ENCODE peak calls at places on chromosomes 5 and 9, in eight cellular contexts. One of them, this sample, is unnamed.

GRCh38 chr9:69951411-69951810 is 92.2 kb upstream of the MAMDC2 start:
- DNase-seq in IMR-90: peak
- DNase-seq in AG04450: peak
- DNase-seq in stimulated activated CD4-positive, alpha-beta T cell treated with anti-CD3 and anti-CD28 coated beads, Interleukin-4, amount 100 ng/mL, for 4 hours: no peak
- DNase-seq in cardiac muscle cell: no peak
- DNase-seq in psoas muscle: no peak
- DNase-seq in GM06990: no peak
- DNase-seq in effector memory CD8-positive, alpha-beta T cell: no peak
- DNase-seq in this sample: no peak

GRCh38 chr5:109901628-109901981 is 211.9 kb downstream of the MAN2A1 start:
- DNase-seq in IMR-90: no peak
- DNase-seq in AG04450: no peak
- DNase-seq in stimulated activated CD4-positive, alpha-beta T cell treated with anti-CD3 and anti-CD28 coated beads, Interleukin-4, amount 100 ng/mL, for 4 hours: no peak
- DNase-seq in cardiac muscle cell: no peak
- DNase-seq in psoas muscle: no peak
- DNase-seq in GM06990: no peak
- DNase-seq in effector memory CD8-positive, alpha-beta T cell: no peak
- DNase-seq in this sample: no peak

GRCh38 chr9:117555964-117556629 is 141.2 kb upstream of the ASTN2 start:
- DNase-seq in IMR-90: no peak
- DNase-seq in AG04450: no peak
- DNase-seq in stimulated activated CD4-positive, alpha-beta T cell treated with anti-CD3 and anti-CD28 coated beads, Interleukin-4, amount 100 ng/mL, for 4 hours: peak
- DNase-seq in cardiac muscle cell: peak
- DNase-seq in psoas muscle: no peak
- DNase-seq in GM06990: peak
- DNase-seq in effector memory CD8-positive, alpha-beta T cell: no peak
- DNase-seq in this sample: peak

GRCh38 chr5:15023846-15024245 is 152.3 kb upstream of the ANKH start:
- DNase-seq in IMR-90: no peak
- DNase-seq in AG04450: no peak
- DNase-seq in stimulated activated CD4-positive, alpha-beta T cell treated with anti-CD3 and anti-CD28 coated beads, Interleukin-4, amount 100 ng/mL, for 4 hours: no peak
- DNase-seq in cardiac muscle cell: no peak
- DNase-seq in psoas muscle: no peak
- DNase-seq in GM06990: no peak
- DNase-seq in effector memory CD8-positive, alpha-beta T cell: no peak
- DNase-seq in this sample: no peak

GRCh38 chr9:123360161-123361085 is 4.4 kb downstream of the CRB2 start:
- DNase-seq in IMR-90: no peak
- DNase-seq in AG04450: no peak
- DNase-seq in stimulated activated CD4-positive, alpha-beta T cell treated with anti-CD3 and anti-CD28 coated beads, Interleukin-4, amount 100 ng/mL, for 4 hours: peak
- DNase-seq in cardiac muscle cell: peak
- DNase-seq in psoas muscle: no peak
- DNase-seq in GM06990: peak
- DNase-seq in effector memory CD8-positive, alpha-beta T cell: no peak
- DNase-seq in this sample: peak

GRCh38 chr9:33041459-33042188 is 16.6 kb downstream of the DNAJA1 start:
- DNase-seq in IMR-90: no peak
- DNase-seq in AG04450: no peak
- DNase-seq in stimulated activated CD4-positive, alpha-beta T cell treated with anti-CD3 and anti-CD28 coated beads, Interleukin-4, amount 100 ng/mL, for 4 hours: no peak
- DNase-seq in cardiac muscle cell: no peak
- DNase-seq in psoas muscle: no peak
- DNase-seq in GM06990: no peak
- DNase-seq in effector memory CD8-positive, alpha-beta T cell: no peak
- DNase-seq in this sample: no peak

GRCh38 chr5:111680737-111681413 is 76.1 kb downstream of the NREP start:
- DNase-seq in IMR-90: peak
- DNase-seq in AG04450: peak
- DNase-seq in stimulated activated CD4-positive, alpha-beta T cell treated with anti-CD3 and anti-CD28 coated beads, Interleukin-4, amount 100 ng/mL, for 4 hours: no peak
- DNase-seq in cardiac muscle cell: no peak
- DNase-seq in psoas muscle: peak
- DNase-seq in GM06990: no peak
- DNase-seq in effector memory CD8-positive, alpha-beta T cell: no peak
- DNase-seq in this sample: no peak

GRCh38 chr5:66306844-66307315 is 162.8 kb downstream of the SREK1 start:
- DNase-seq in IMR-90: no peak
- DNase-seq in AG04450: no peak
- DNase-seq in stimulated activated CD4-positive, alpha-beta T cell treated with anti-CD3 and anti-CD28 coated beads, Interleukin-4, amount 100 ng/mL, for 4 hours: no peak
- DNase-seq in cardiac muscle cell: no peak
- DNase-seq in psoas muscle: no peak
- DNase-seq in GM06990: no peak
- DNase-seq in effector memory CD8-positive, alpha-beta T cell: no peak
- DNase-seq in this sample: no peak

GRCh38 chr9:4174781-4175180 is 125.1 kb downstream of the GLIS3 start:
- DNase-seq in IMR-90: no peak
- DNase-seq in AG04450: no peak
- DNase-seq in stimulated activated CD4-positive, alpha-beta T cell treated with anti-CD3 and anti-CD28 coated beads, Interleukin-4, amount 100 ng/mL, for 4 hours: no peak
- DNase-seq in cardiac muscle cell: no peak
- DNase-seq in psoas muscle: no peak
- DNase-seq in GM06990: no peak
- DNase-seq in effector memory CD8-positive, alpha-beta T cell: no peak
- DNase-seq in this sample: no peak

GRCh38 chr9:134215709-134216448 is 51.5 kb upstream of the RNU6ATAC start:
- DNase-seq in IMR-90: peak
- DNase-seq in AG04450: peak
- DNase-seq in stimulated activated CD4-positive, alpha-beta T cell treated with anti-CD3 and anti-CD28 coated beads, Interleukin-4, amount 100 ng/mL, for 4 hours: no peak
- DNase-seq in cardiac muscle cell: no peak
- DNase-seq in psoas muscle: peak
- DNase-seq in GM06990: no peak
- DNase-seq in effector memory CD8-positive, alpha-beta T cell: no peak
- DNase-seq in this sample: no peak

GRCh38 chr5:145072880-145073279 is 762.3 kb downstream of the PRELID2 start:
- DNase-seq in IMR-90: no peak
- DNase-seq in AG04450: no peak
- DNase-seq in stimulated activated CD4-positive, alpha-beta T cell treated with anti-CD3 and anti-CD28 coated beads, Interleukin-4, amount 100 ng/mL, for 4 hours: no peak
- DNase-seq in cardiac muscle cell: peak
- DNase-seq in psoas muscle: no peak
- DNase-seq in GM06990: no peak
- DNase-seq in effector memory CD8-positive, alpha-beta T cell: no peak
- DNase-seq in this sample: no peak

GRCh38 chr9:706606-707451 is 134.7 kb upstream of the DMRT1 start:
- DNase-seq in IMR-90: peak
- DNase-seq in AG04450: no peak
- DNase-seq in stimulated activated CD4-positive, alpha-beta T cell treated with anti-CD3 and anti-CD28 coated beads, Interleukin-4, amount 100 ng/mL, for 4 hours: peak
- DNase-seq in cardiac muscle cell: peak
- DNase-seq in psoas muscle: peak
- DNase-seq in GM06990: no peak
- DNase-seq in effector memory CD8-positive, alpha-beta T cell: peak
- DNase-seq in this sample: peak

GRCh38 chr5:170184007-170184687 is 48.6 kb upstream of the C5orf58 start:
- DNase-seq in IMR-90: peak
- DNase-seq in AG04450: no peak
- DNase-seq in stimulated activated CD4-positive, alpha-beta T cell treated with anti-CD3 and anti-CD28 coated beads, Interleukin-4, amount 100 ng/mL, for 4 hours: peak
- DNase-seq in cardiac muscle cell: peak
- DNase-seq in psoas muscle: peak
- DNase-seq in GM06990: peak
- DNase-seq in effector memory CD8-positive, alpha-beta T cell: peak
- DNase-seq in this sample: no peak